ENCODE peak calls at places on chromosomes 12 and 14, in seven cellular contexts. K is MM.1S, Q is AG09319, Z is colonic mucosa, R is progenitor cell of endocrine pancreas, S is left ventricle myocardium inferior, E is heart right ventricle. G is an unnamed sample.

GRCh38 chr12:105024926-105025325 is 38.8 kb downstream of the NOPCHAP1 start:
- DNase-seq in R (no peak), K (no peak), E (no peak), S (no peak), Z (no peak), Q (no peak), G (no peak)

GRCh38 chr14:31934767-31935266 is 142.3 kb upstream of the ARHGAP5 start:
- DNase-seq in K (peak), S (peak), Q (no peak), Z (peak), E (peak), R (no peak), G (no peak)

GRCh38 chr12:76628745-76629144 is 69.2 kb upstream of the OSBPL8 start:
- DNase-seq in S (no peak), E (no peak), R (no peak), Q (no peak), Z (no peak), K (no peak), G (no peak)

GRCh38 chr12:131309700-131310099 is 356.0 kb downstream of the ADGRD1 start:
- DNase-seq in K (no peak), S (no peak), Z (no peak), E (no peak), Q (no peak), R (no peak), G (no peak)

GRCh38 chr14:68970096-68970612 is 8.9 kb downstream of the ACTN1 start:
- DNase-seq in Z (no peak), R (no peak), E (no peak), K (peak), Q (no peak), S (no peak), G (no peak)

GRCh38 chr14:67285876-67286452 is 44.7 kb downstream of the PALS1 start:
- DNase-seq in E (no peak), Q (peak), Z (no peak), S (no peak), R (no peak), K (peak), G (peak)

GRCh38 chr12:14367097-14367661 is 1.7 kb downstream of the ATF7IP start:
- DNase-seq in R (no peak), Q (no peak), S (no peak), E (no peak), K (peak), Z (no peak), G (peak)

GRCh38 chr14:92649934-92650545 is 98.4 kb downstream of the LGMN start:
- DNase-seq in E (no peak), K (no peak), Q (peak), R (no peak), S (peak), Z (no peak), G (no peak)

GRCh38 chr12:69388371-69388770 is 28.8 kb downstream of the YEATS4 start:
- DNase-seq in E (no peak), R (no peak), S (no peak), Z (no peak), K (peak), Q (peak), G (peak)

GRCh38 chr12:105523164-105524057 is 192.9 kb downstream of the C12orf75 start:
- DNase-seq in Z (peak), S (peak), K (no peak), R (no peak), E (peak), Q (peak), G (no peak)

GRCh38 chr12:6539276-6540134 is 5.2 kb downstream of the GAPDH start:
- DNase-seq in Z (peak), Q (no peak), S (peak), R (no peak), E (no peak), K (no peak), G (no peak)

GRCh38 chr14:105465209-105466031 is 9.2 kb upstream of the CRIP2 start:
- DNase-seq in R (no peak), Z (no peak), Q (no peak), K (no peak), E (peak), S (peak), G (no peak)

GRCh38 chr12:7709969-7710368 is 1.3 kb upstream of the DPPA3 start:
- DNase-seq in Q (no peak), S (no peak), E (no peak), K (no peak), Z (no peak), R (no peak), G (no peak)

GRCh38 chr12:116277393-116278258 is at the start of gene MED13L:
- DNase-seq in K (peak), R (peak), S (peak), E (peak), Q (peak), Z (peak), G (peak)

GRCh38 chr12:92701441-92701840 is 1.3 kb upstream of the PLEKHG7 start:
- DNase-seq in K (no peak), Z (no peak), Q (no peak), R (no peak), S (no peak), E (no peak), G (no peak)

GRCh38 chr14:105315211-105315721 is 718 bp downstream of the PACS2 start:
- DNase-seq in E (no peak), S (no peak), K (peak), Q (no peak), Z (peak), R (peak), G (no peak)

GRCh38 chr14:77710364-77710763 is 2.5 kb downstream of the SLIRP start:
- DNase-seq in Z (no peak), Q (no peak), S (no peak), R (no peak), E (no peak), K (no peak), G (no peak)

GRCh38 chr14:97224016-97224415 is 426.8 kb downstream of the VRK1 start:
- DNase-seq in Q (no peak), S (no peak), K (no peak), Z (no peak), E (no peak), R (no peak), G (no peak)

GRCh38 chr12:546920-547845 is 87.4 kb downstream of the B4GALNT3 start:
- DNase-seq in Z (peak), K (peak), E (peak), R (peak), S (peak), Q (no peak), G (peak)

GRCh38 chr12:12724421-12725085 is 7.4 kb downstream of the CDKN1B start:
- DNase-seq in R (no peak), K (peak), E (no peak), Z (no peak), S (no peak), Q (no peak), G (peak)

GRCh38 chr12:124603910-124604775 is 36.7 kb upstream of the NCOR2 start:
- DNase-seq in E (no peak), R (no peak), K (no peak), S (no peak), Q (no peak), Z (peak), G (no peak)

GRCh38 chr12:18700254-18700653 is 37.6 kb downstream of the PLCZ1 start:
- DNase-seq in Q (peak), S (no peak), K (no peak), E (peak), R (no peak), Z (no peak), G (no peak)

GRCh38 chr14:30108975-30109700 is 181.5 kb upstream of the PRKD1 start:
- DNase-seq in E (no peak), Q (peak), K (no peak), Z (no peak), R (no peak), S (no peak), G (no peak)

GRCh38 chr12:49662998-49663843 is 39.9 kb downstream of the PRPF40B start:
- DNase-seq in Z (peak), Q (peak), R (no peak), K (peak), E (peak), S (peak), G (peak)

GRCh38 chr14:87628129-87628528 is 364.9 kb downstream of the GALC start:
- DNase-seq in Q (no peak), S (no peak), R (no peak), K (no peak), E (peak), Z (no peak), G (no peak)

GRCh38 chr12:51009038-51009437 is 17.1 kb downstream of the SLC11A2 start:
- DNase-seq in Z (peak), K (no peak), E (peak), R (no peak), S (peak), Q (no peak), G (no peak)

GRCh38 chr12:91126516-91126915 is 15.2 kb upstream of the LUM start:
- DNase-seq in S (no peak), K (no peak), Z (no peak), E (no peak), Q (no peak), R (no peak), G (no peak)

GRCh38 chr12:2826721-2827515 is 7.9 kb downstream of the NRIP2 start:
- DNase-seq in R (no peak), S (no peak), E (no peak), Q (no peak), Z (no peak), K (no peak), G (no peak)

GRCh38 chr14:50062438-50063039 is 53.8 kb downstream of the VCPKMT start:
- DNase-seq in S (no peak), E (no peak), Z (peak), Q (no peak), R (no peak), K (no peak), G (no peak)

GRCh38 chr14:100665518-100666032 is 61.1 kb upstream of the DLK1 start:
- DNase-seq in R (no peak), Z (peak), K (no peak), Q (no peak), S (no peak), E (no peak), G (no peak)

GRCh38 chr12:31736472-31736871 is 7.7 kb upstream of the AMN1 start:
- DNase-seq in S (no peak), E (no peak), Q (no peak), R (no peak), Z (no peak), K (no peak), G (no peak)

GRCh38 chr12:3200032-3200617 is 122.9 kb downstream of the TSPAN9 start:
- DNase-seq in R (peak), Q (no peak), E (peak), Z (peak), S (peak), K (no peak), G (peak)

GRCh38 chr12:42373669-42374068 is 47.7 kb downstream of the PPHLN1 start:
- DNase-seq in K (no peak), E (no peak), S (no peak), Q (no peak), R (no peak), Z (no peak), G (no peak)

GRCh38 chr12:34605510-34605887 is 583.2 kb downstream of the ALG10 start:
- DNase-seq in Q (no peak), K (no peak), S (no peak), R (peak), E (no peak), Z (no peak), G (peak)

GRCh38 chr12:59977779-59978178 is 381.9 kb downstream of the SLC16A7 start:
- DNase-seq in R (no peak), Z (no peak), E (no peak), K (no peak), Q (no peak), S (no peak), G (no peak)
- TF ChIP-seq CTCF in R (no peak), Z (no peak), E (no peak), K (no peak), Q (no peak), S (no peak), G (no peak)

GRCh38 chr12:26378721-26379120 is 183.3 kb downstream of the SSPN start:
- DNase-seq in Q (no peak), E (peak), R (no peak), K (no peak), Z (peak), S (no peak), G (no peak)
- TF ChIP-seq CTCF in Q (no peak), E (no peak), R (no peak), K (no peak), Z (no peak), S (no peak), G (no peak)

GRCh38 chr12:89707992-89708792 is 446 bp downstream of the ATP2B1 start:
- DNase-seq in Q (no peak), Z (peak), S (peak), E (peak), K (peak), R (peak), G (peak)
- TF ChIP-seq CTCF in Q (no peak), Z (no peak), S (peak), E (no peak), K (no peak), R (peak), G (peak)

GRCh38 chr12:55624056-55624455 is 12.6 kb upstream of the OR10P1 start:
- DNase-seq in S (no peak), Q (no peak), K (no peak), Z (no peak), E (no peak), R (no peak), G (peak)

GRCh38 chr12:55614764-55615163 is 21.9 kb upstream of the OR10P1 start:
- DNase-seq in S (no peak), Z (no peak), R (no peak), Q (no peak), E (no peak), K (no peak), G (no peak)

DNA sequence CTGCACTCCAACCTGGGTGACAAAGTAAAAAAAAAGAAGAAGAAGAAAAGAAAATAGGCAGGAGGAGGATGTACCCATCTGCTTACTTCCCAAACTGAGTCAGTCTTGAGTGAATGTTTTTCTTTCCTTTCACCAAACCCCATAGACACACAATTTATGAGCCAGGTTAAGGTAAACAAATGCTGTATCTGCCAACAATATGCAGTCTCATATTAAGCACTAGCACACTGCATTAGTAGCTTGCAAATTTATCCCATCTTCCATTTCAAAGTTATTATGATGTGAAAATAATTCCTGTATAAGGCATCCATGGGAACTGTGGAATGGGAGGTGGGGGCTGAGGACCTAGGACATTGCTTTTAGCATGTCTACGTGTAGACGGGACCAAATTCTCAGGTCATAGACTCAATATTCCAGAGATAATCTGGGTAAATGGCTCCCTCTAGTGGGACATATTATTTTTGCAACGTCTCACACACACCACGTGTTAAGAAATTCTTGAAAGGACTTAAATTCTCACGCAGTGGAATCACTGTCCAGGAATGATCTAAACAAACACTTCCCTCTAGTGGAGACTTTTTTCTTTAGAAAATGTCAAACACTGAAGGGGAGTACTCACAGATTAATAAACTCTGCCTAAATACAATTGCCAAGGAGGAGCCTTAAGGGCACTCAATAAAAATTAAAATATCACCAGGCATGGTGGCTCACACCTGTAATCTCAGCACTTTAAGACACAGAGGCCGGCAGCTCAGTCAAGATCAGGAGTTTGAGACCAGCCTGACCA is 17.1 kb upstream of the OR10P1 start:
- DNase-seq in K (peak), Q (peak), Z (peak), R (peak), E (peak), S (no peak), G (peak)
- TF ChIP-seq CTCF in K (peak), Q (peak), Z (peak), R (peak), E (peak), S (peak), G (peak)

DNA sequence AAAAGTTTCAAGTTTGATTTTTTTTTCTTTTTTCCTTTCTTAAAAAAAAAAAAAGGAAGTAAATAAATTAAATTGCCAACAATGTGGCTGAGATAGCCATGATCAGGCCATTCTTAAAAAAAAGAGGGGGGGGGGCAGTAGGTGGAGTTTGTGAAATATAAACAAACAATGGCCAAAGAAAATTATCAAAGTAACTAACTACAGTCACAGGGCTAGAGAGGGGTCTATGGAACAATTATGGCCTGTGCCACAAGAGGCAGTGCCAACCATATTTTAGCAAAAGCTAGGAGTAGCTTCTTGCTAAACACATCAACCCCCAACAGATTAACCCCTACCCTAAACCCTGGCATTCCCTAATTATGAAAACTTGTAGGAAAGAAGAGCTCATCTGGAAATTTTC is 16.2 kb upstream of the SMARCC2 start:
- DNase-seq in E (no peak), R (no peak), Q (no peak), K (no peak), S (no peak), Z (no peak), G (no peak)
- TF ChIP-seq CTCF in E (peak), R (peak), Q (no peak), K (no peak), S (no peak), Z (no peak), G (no peak)

GRCh38 chr14:101761881-101762529 is 496 bp downstream of the PPP2R5C start:
- DNase-seq in K (peak), Q (no peak), S (peak), E (no peak), Z (peak), R (peak), G (peak)
- TF ChIP-seq CTCF in K (no peak), Q (no peak), S (no peak), E (no peak), Z (no peak), R (no peak), G (no peak)

GRCh38 chr14:51206462-51206861 is 33.6 kb upstream of the TMX1 start:
- DNase-seq in R (no peak), S (no peak), E (no peak), Q (no peak), Z (no peak), K (no peak), G (no peak)

GRCh38 chr14:51208982-51209381 is 31.1 kb upstream of the TMX1 start:
- DNase-seq in E (no peak), S (no peak), K (no peak), Z (no peak), R (no peak), Q (no peak), G (no peak)

GRCh38 chr14:51211149-51211548 is 28.9 kb upstream of the TMX1 start:
- DNase-seq in K (no peak), S (no peak), R (no peak), Z (no peak), Q (no peak), E (no peak), G (no peak)

GRCh38 chr14:51209457-51209856 is 30.6 kb upstream of the TMX1 start:
- DNase-seq in Z (no peak), E (no peak), R (no peak), K (no peak), Q (no peak), S (no peak), G (no peak)

GRCh38 chr14:51210594-51210993 is 29.5 kb upstream of the TMX1 start:
- DNase-seq in K (no peak), S (no peak), R (no peak), Q (no peak), E (no peak), Z (no peak), G (no peak)
- TF ChIP-seq CTCF in K (no peak), S (no peak), R (no peak), Q (no peak), E (no peak), Z (no peak), G (no peak)

GRCh38 chr12:16171348-16171747 is 106.1 kb downstream of the SLC15A5 start:
- DNase-seq in E (no peak), K (no peak), S (no peak), Z (no peak), R (no peak), Q (no peak), G (no peak)

GRCh38 chr12:16166563-16167470 is 110.7 kb downstream of the SLC15A5 start:
- DNase-seq in E (no peak), Z (no peak), R (no peak), Q (no peak), K (no peak), S (no peak), G (no peak)

GRCh38 chr12:16163891-16164290 is 113.6 kb downstream of the SLC15A5 start:
- DNase-seq in S (no peak), K (no peak), E (no peak), Q (no peak), R (no peak), Z (no peak), G (no peak)

GRCh38 chr12:16168078-16168477 is 109.4 kb downstream of the SLC15A5 start:
- DNase-seq in R (no peak), E (no peak), K (no peak), Z (no peak), Q (no peak), S (no peak), G (no peak)

DNA sequence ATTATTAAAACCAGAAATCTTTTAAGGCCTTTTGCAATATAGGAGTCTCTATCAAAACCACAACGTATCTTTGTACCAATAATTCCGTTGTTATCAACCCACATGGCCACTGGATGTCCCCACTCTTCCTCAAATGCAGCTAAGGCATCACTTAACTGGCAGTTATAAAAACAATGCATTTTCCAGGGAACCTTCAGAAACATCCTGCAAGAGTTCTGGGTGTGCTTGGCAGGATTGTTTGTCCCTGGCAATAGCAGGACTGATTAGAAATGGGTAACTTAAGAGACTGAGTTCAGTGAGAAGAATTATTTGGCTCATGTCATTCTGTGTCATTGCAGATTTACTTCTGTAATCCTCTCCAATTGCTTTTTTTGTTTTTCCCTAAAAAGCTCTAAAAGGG is 112.0 kb downstream of the SLC15A5 start:
- DNase-seq in S (no peak), R (no peak), E (peak), Q (peak), K (peak), Z (peak), G (no peak)
- TF ChIP-seq CTCF in S (peak), R (peak), E (peak), Q (peak), K (peak), Z (peak), G (peak)

GRCh38 chr12:55194382-55194781 is 26.4 kb upstream of the OR10A7 start:
- DNase-seq in Q (no peak), Z (no peak), R (no peak), S (no peak), E (no peak), K (no peak), G (no peak)

GRCh38 chr12:55188573-55188972 is 32.3 kb upstream of the OR10A7 start:
- DNase-seq in R (no peak), Z (no peak), K (no peak), E (no peak), S (no peak), Q (no peak), G (no peak)

GRCh38 chr12:55188974-55189556 is 31.8 kb upstream of the OR10A7 start:
- DNase-seq in S (no peak), E (peak), Q (peak), Z (peak), K (peak), R (peak), G (peak)
- TF ChIP-seq CTCF in S (peak), E (peak), Q (peak), Z (peak), K (peak), R (peak), G (peak)

GRCh38 chr14:91317381-91318313 is 73.1 kb upstream of the GPR68 start:
- DNase-seq in Q (no peak), K (peak), S (peak), R (no peak), E (peak), Z (peak), G (no peak)
- TF ChIP-seq CTCF in Q (no peak), K (peak), S (peak), R (no peak), E (peak), Z (peak), G (peak)